ENCODE peak calls at places on chromosome 3, in eight cellular contexts. A is GM23248, Q is GM12878, O is hepatocyte, G is astrocyte, P is GM23338, H is HCT116, K is neural progenitor cell. C is an unnamed sample. For H3K4me1, the result is how much of the 10 kb centered on the place peaks cover.

GRCh38 chr3:192675958-192676649 is 51.2 kb downstream of the FGF12 start:
- DNase-seq in A (no peak), Q (peak), O (no peak), G (no peak), P (no peak), H (no peak), K (no peak), C (no peak)

GRCh38 chr3:192883512-192883911 is 34.1 kb downstream of the MB21D2 start:
- DNase-seq in A (no peak), Q (no peak), O (no peak), G (peak), P (no peak), H (no peak), K (no peak), C (no peak)

GRCh38 chr3:41405466-41405865 is 206.2 kb downstream of the CTNNB1 start:
- DNase-seq in A (peak), Q (no peak), O (no peak), G (peak), P (no peak), H (no peak), K (no peak), C (no peak)

GRCh38 chr3:134077649-134078081 is 47.9 kb upstream of the SLCO2A1 start:
- DNase-seq in A (peak), Q (no peak), O (no peak), G (no peak), P (no peak), H (no peak), K (no peak), C (no peak)

GRCh38 chr3:37338500-37338899 is 164.1 kb upstream of the LRRFIP2 start:
- DNase-seq in A (peak), Q (no peak), O (no peak), G (no peak), P (no peak), H (no peak), K (no peak), C (no peak)

GRCh38 chr3:171206283-171206682 is 179.8 kb upstream of the SLC2A2 start:
- DNase-seq in A (no peak), Q (peak), O (no peak), G (no peak), P (peak), H (no peak), K (no peak), C (peak)

GRCh38 chr3:121752261-121752660 is 2.7 kb upstream of the GOLGB1 start:
- DNase-seq in A (no peak), Q (no peak), O (no peak), G (no peak), P (no peak), H (no peak), K (no peak), C (no peak)

GRCh38 chr3:127639173-127640030 is 10.4 kb downstream of the PODXL2 start:
- DNase-seq in A (peak), Q (no peak), O (no peak), G (peak), P (no peak), H (no peak), K (no peak), C (no peak)

GRCh38 chr3:172752651-172753050 is 2.1 kb downstream of the ECT2 start:
- DNase-seq in A (no peak), Q (no peak), O (no peak), G (no peak), P (no peak), H (no peak), K (no peak), C (no peak)

GRCh38 chr3:172750069-172750367 is 508 bp upstream of the ECT2 start:
- DNase-seq in A (no peak), Q (no peak), O (no peak), G (no peak), P (no peak), H (no peak), K (no peak), C (no peak)

GRCh38 chr3:172749201-172749965 is 1.1 kb upstream of the ECT2 start:
- DNase-seq in A (peak), Q (no peak), O (peak), G (peak), P (peak), H (peak), K (no peak), C (peak)

GRCh38 chr3:172751188-172751571 is 654 bp downstream of the ECT2 start:
- DNase-seq in A (peak), Q (no peak), O (peak), G (no peak), P (no peak), H (no peak), K (peak), C (peak)

DNA sequence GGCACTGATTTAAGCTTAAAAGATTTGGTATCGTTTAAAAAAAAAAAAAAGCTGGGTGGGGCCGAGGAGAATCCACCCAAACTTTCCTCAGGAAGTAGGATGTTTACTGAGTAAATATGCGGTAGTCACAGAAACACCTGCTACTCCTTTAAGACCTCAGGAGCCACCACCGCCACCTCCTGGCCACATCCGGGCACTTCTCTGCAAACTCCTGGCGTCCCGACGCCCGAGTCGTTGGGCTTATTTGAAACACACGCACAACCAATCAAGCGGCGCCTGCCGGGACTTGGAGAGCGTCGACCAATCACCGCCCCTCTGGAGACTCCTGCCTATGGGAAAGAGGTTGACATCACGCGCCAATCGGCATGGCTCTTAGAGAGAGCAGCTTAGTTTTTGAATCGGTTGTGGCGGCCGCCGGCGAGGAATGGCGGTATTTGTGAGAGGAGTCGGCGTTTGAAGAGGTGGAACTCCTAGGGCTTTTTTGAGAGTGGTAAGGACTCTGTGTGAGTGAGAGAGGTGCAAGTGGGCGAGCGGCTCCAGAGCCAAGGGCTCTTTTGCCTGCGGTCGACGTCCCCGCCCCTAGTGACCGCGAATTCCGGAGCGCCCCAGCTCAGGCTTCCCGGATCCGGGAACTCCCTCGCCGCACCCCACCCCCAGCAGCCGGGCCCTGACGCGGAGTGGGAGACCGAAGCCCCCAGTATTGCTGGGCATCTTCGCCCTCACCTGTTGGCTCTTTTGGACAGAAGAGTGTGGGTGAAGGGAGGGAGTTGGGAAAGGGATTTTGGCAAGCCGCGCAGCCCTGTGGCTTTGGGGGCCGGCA is at the start of gene ECT2:
- DNase-seq in A (peak), Q (peak), O (peak), G (peak), P (peak), H (peak), K (peak), C (peak)
- H3K4me1 ChIP-seq in A (under half), Q (under half), O (under half), G (under half), P (under half), H (under half), K (under half), C (under half)

DNA sequence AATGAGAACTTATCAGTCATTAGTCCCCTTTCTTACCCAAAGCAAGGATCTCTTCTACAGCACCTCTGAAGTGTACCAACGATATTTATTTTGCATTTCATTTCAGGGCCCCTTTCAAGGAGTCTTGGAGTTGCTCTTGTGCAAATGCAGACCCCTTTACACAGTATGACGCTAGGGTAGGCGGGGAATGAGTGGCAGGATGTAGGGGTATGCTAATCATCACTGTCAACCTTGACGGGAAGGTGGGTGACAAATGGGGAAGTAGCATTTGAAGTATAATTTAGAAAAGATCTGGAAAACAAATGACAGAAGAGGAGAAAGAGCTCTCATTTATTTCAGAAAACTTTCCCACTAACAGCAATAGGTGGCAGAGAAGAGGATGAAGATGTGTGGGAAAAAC is 94.4 kb downstream of the LRRN1 start:
- DNase-seq in A (no peak), Q (no peak), O (no peak), G (no peak), P (no peak), H (no peak), K (no peak), C (no peak)
- H2AFZ ChIP-seq in A (no peak), Q (no peak), O (no peak), G (no peak), P (no peak), H (no peak), K (no peak), C (no peak)

GRCh38 chr3:5212625-5213573 is 25.4 kb downstream of the EDEM1 start:
- DNase-seq in A (no peak), Q (no peak), O (no peak), G (no peak), P (peak), H (no peak), K (no peak), C (no peak)
- H3K4me1 ChIP-seq in A (under half), Q (under half), O (under half), G (under half), P (under half), H (under half), K (under half), C (under half)

DNA sequence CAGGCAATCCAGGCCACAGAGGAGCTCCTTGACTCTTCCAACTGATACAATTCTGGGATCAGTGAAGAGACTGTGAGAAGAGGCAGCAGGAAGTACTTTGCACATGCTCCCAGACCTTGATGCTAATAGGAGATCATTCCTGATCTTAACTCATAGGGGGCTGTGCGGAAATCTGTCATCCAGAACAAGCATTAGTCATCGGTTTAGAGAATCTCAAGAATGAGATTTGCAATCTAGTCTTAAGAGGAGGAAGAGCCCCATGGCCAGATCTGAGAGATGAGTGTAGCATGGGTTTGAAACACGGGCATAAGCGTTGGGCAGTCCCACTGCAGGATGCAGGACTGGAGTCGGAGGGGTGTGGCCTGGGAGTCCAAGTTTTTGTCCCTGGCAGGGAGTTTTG is 1081.1 kb downstream of the NAALADL2 start:
- DNase-seq in A (peak), Q (no peak), O (no peak), G (peak), P (no peak), H (no peak), K (no peak), C (no peak)
- H2AFZ ChIP-seq in A (no peak), Q (no peak), O (no peak), G (no peak), P (peak), H (no peak), K (no peak), C (no peak)

DNA sequence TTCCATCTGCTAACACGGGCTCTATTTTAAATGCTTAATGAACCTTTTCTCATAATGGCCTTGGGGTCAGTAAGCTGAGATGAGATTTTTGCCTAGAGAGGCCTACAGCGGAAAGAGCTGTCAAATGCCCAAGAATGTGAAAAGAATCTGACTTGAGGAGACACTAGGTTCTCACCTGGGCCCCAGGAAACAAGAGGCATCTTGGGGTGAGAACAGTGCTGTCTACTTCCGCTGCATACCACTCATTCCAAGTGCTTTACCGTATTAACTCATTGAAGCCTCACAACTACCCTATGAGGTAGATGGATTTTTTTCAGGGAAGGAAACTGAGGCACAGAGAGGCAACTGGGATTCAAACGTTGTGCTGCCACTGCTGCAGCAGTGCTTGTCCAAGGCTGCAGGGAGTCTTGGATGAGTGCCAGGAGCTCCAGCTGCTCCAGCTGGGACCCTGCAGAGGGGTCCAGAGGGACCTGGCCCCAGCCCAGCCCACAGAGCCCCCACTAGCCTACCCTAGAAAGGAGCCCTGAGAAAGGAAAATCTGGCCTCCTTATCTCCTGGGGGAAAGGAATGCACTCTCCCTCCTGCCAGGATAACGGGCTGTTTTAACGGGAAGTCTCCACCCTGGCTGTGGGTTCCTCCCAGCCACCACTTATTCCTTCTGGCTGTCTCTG is 68.4 kb downstream of the SLC12A8 start:
- DNase-seq in A (peak), Q (no peak), O (no peak), G (peak), P (peak), H (no peak), K (no peak), C (peak)
- H3K4me1 ChIP-seq in A (half or more), Q (half or more), O (under half), G (half or more), P (under half), H (under half), K (under half), C (under half)

GRCh38 chr3:157534725-157535161 is 31.5 kb upstream of the VEPH1 start:
- DNase-seq in A (no peak), Q (no peak), O (no peak), G (no peak), P (no peak), H (no peak), K (no peak), C (peak)
- H2AFZ ChIP-seq in A (peak), Q (no peak), O (no peak), G (no peak), P (no peak), H (peak), K (no peak), C (peak)

DNA sequence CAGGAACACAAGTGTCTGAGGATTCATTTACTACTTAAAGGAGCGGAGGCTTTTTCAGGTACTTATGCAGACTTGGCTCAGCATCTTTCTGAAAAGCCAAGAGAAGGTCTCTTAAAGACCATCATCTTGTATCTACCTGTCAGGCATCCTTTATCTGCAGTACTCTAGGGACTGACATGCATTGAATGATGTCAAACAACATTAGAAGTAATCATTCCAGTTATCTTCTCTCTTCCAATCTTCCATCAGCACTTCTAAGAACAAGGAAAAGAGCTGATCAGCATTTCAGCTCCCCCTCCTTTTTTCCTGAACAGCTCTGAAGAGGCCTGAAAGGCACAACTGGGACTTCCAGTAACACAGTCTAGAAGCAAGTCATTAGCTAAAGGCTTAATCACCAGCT is 214.8 kb downstream of the KCNH8 start:
- DNase-seq in A (no peak), Q (no peak), O (no peak), G (no peak), P (no peak), H (no peak), K (no peak), C (no peak)
- H3K4me1 ChIP-seq in A (under half), Q (under half), O (under half), G (under half), P (under half), H (under half), K (under half), C (under half)

C was measured in endothelial cell of umbilical vein.